ENCODE peak calls at places on chromosome 13, in four cellular contexts. One of them, this sample, is unnamed.

GRCh38 chr13:69903081-69903480 is 204.5 kb upstream of the ATXN8OS start:
- DNase-seq in mesothelial cell of epicardium: no peak
- DNase-seq in fibroblast of the aortic adventitia: no peak
- DNase-seq in ascending aorta: no peak
- DNase-seq in this sample: no peak

GRCh38 chr13:28185256-28185655 is 46.9 kb downstream of the PAN3 start:
- DNase-seq in mesothelial cell of epicardium: no peak
- DNase-seq in fibroblast of the aortic adventitia: peak
- DNase-seq in ascending aorta: no peak
- DNase-seq in this sample: no peak

GRCh38 chr13:77172650-77173049 is 145.7 kb upstream of the FBXL3 start:
- DNase-seq in mesothelial cell of epicardium: no peak
- DNase-seq in fibroblast of the aortic adventitia: no peak
- DNase-seq in ascending aorta: no peak
- DNase-seq in this sample: no peak

GRCh38 chr13:39484506-39485313 is 118.3 kb downstream of the LHFPL6 start:
- DNase-seq in mesothelial cell of epicardium: no peak
- DNase-seq in fibroblast of the aortic adventitia: peak
- DNase-seq in ascending aorta: no peak
- DNase-seq in this sample: no peak

GRCh38 chr13:101634142-101634541 is 181.7 kb downstream of the ITGBL1 start:
- DNase-seq in mesothelial cell of epicardium: no peak
- DNase-seq in fibroblast of the aortic adventitia: no peak
- DNase-seq in ascending aorta: no peak
- DNase-seq in this sample: no peak

GRCh38 chr13:38180100-38180499 is 169.6 kb upstream of the UFM1 start:
- DNase-seq in mesothelial cell of epicardium: no peak
- DNase-seq in fibroblast of the aortic adventitia: peak
- DNase-seq in ascending aorta: no peak
- DNase-seq in this sample: no peak

GRCh38 chr13:46386996-46387851 is at the start of gene RUBCNL:
- DNase-seq in mesothelial cell of epicardium: no peak
- DNase-seq in fibroblast of the aortic adventitia: no peak
- DNase-seq in ascending aorta: no peak
- DNase-seq in this sample: peak

GRCh38 chr13:40672310-40673060 is 6.0 kb upstream of the FOXO1 start:
- DNase-seq in mesothelial cell of epicardium: no peak
- DNase-seq in fibroblast of the aortic adventitia: peak
- DNase-seq in ascending aorta: no peak
- DNase-seq in this sample: no peak

GRCh38 chr13:103515410-103515809 is 449.2 kb upstream of the SLC10A2 start:
- DNase-seq in mesothelial cell of epicardium: no peak
- DNase-seq in fibroblast of the aortic adventitia: no peak
- DNase-seq in ascending aorta: no peak
- DNase-seq in this sample: no peak

GRCh38 chr13:35923347-35923746 is 207.8 kb downstream of the DCLK1 start:
- DNase-seq in mesothelial cell of epicardium: no peak
- DNase-seq in fibroblast of the aortic adventitia: peak
- DNase-seq in ascending aorta: no peak
- DNase-seq in this sample: no peak

GRCh38 chr13:33543089-33543459 is 257.5 kb upstream of the STARD13 start:
- DNase-seq in mesothelial cell of epicardium: no peak
- DNase-seq in fibroblast of the aortic adventitia: no peak
- DNase-seq in ascending aorta: no peak
- DNase-seq in this sample: no peak

GRCh38 chr13:23934481-23934880 is 37.2 kb upstream of the C1QTNF9B start:
- DNase-seq in mesothelial cell of epicardium: no peak
- DNase-seq in fibroblast of the aortic adventitia: peak
- DNase-seq in ascending aorta: no peak
- DNase-seq in this sample: no peak

GRCh38 chr13:49343731-49344130 is 96.0 kb downstream of the CDADC1 start:
- DNase-seq in mesothelial cell of epicardium: no peak
- DNase-seq in fibroblast of the aortic adventitia: no peak
- DNase-seq in ascending aorta: no peak
- DNase-seq in this sample: no peak

GRCh38 chr13:64206430-64207225 is 2791.0 kb upstream of the PCDH20 start:
- DNase-seq in mesothelial cell of epicardium: no peak
- DNase-seq in fibroblast of the aortic adventitia: no peak
- DNase-seq in ascending aorta: no peak
- DNase-seq in this sample: no peak

GRCh38 chr13:63124863-63125262 is 1709.2 kb upstream of the PCDH20 start:
- DNase-seq in mesothelial cell of epicardium: no peak
- DNase-seq in fibroblast of the aortic adventitia: peak
- DNase-seq in ascending aorta: no peak
- DNase-seq in this sample: no peak

GRCh38 chr13:77521194-77521593 is 14.3 kb upstream of the SCEL start:
- DNase-seq in mesothelial cell of epicardium: no peak
- DNase-seq in fibroblast of the aortic adventitia: peak
- DNase-seq in ascending aorta: no peak
- DNase-seq in this sample: no peak

GRCh38 chr13:40087021-40088002 is 431.9 kb downstream of the COG6 start:
- DNase-seq in mesothelial cell of epicardium: no peak
- DNase-seq in fibroblast of the aortic adventitia: no peak
- DNase-seq in ascending aorta: no peak
- DNase-seq in this sample: no peak

GRCh38 chr13:39023316-39023715 is 14.6 kb downstream of the PROSER1 start:
- DNase-seq in mesothelial cell of epicardium: no peak
- DNase-seq in fibroblast of the aortic adventitia: peak
- DNase-seq in ascending aorta: no peak
- DNase-seq in this sample: no peak

GRCh38 chr13:38635030-38635429 is 51.8 kb upstream of the FREM2 start:
- DNase-seq in mesothelial cell of epicardium: no peak
- DNase-seq in fibroblast of the aortic adventitia: no peak
- DNase-seq in ascending aorta: no peak
- DNase-seq in this sample: no peak

GRCh38 chr13:78603240-78603947 is at the start of gene POU4F1:
- DNase-seq in mesothelial cell of epicardium: no peak
- DNase-seq in fibroblast of the aortic adventitia: no peak
- DNase-seq in ascending aorta: no peak
- DNase-seq in this sample: peak

GRCh38 chr13:41941174-41941573 is 19.7 kb downstream of the VWA8 start:
- DNase-seq in mesothelial cell of epicardium: no peak
- DNase-seq in fibroblast of the aortic adventitia: no peak
- DNase-seq in ascending aorta: no peak
- DNase-seq in this sample: no peak

GRCh38 chr13:86906458-86906857 is 764.7 kb upstream of the SLITRK5 start:
- DNase-seq in mesothelial cell of epicardium: no peak
- DNase-seq in fibroblast of the aortic adventitia: no peak
- DNase-seq in ascending aorta: no peak
- DNase-seq in this sample: no peak

GRCh38 chr13:106318941-106319411 is 216.5 kb downstream of the EFNB2 start:
- DNase-seq in mesothelial cell of epicardium: no peak
- DNase-seq in fibroblast of the aortic adventitia: peak
- DNase-seq in ascending aorta: no peak
- DNase-seq in this sample: no peak

GRCh38 chr13:20869540-20869939 is 33.0 kb downstream of the XPO4 start:
- DNase-seq in mesothelial cell of epicardium: no peak
- DNase-seq in fibroblast of the aortic adventitia: peak
- DNase-seq in ascending aorta: no peak
- DNase-seq in this sample: no peak
- TF ChIP-seq CTCF in mesothelial cell of epicardium: no peak
- TF ChIP-seq CTCF in fibroblast of the aortic adventitia: peak
- TF ChIP-seq CTCF in ascending aorta: no peak
- TF ChIP-seq CTCF in this sample: peak

DNA sequence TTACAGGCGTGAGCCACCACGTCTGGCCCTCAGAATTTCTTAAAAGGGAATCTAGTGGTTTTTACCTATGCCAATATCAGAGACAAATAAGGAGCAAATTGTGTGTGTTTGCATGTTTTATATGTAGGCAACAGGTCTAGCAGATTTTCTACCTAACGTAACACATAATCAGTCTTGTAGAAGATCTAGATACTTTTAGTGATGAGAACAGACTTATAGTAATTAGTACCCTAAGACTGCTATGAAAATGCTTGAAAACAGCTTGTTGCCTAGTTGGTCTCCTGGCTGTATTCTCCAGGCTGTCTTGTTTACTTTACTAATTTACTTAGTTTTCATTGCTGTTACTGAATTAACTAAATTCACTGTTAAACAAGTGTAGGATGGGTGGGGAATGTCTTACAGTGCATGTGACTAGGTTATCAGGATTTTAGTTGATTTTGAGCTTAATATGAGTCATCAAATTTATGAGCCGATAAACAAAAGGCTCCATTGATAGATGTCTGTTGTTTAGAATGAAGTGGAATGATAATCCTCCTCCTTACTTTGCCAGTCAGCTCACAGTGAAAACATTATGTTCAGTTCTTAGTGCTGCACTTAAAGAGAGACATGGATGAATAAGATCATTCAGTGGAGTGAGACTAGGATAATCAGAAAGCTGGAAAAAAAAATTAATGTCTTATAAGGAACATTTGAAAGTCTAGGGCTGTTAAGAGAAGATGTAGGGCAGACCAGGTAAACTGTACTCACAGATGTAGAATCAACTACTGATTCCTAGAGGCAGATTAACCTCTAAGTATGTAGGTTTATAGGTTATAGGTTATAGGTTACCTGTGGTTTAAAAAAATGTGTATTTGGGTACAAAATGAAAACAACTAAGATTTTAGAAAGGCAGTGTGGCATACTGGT is 22.4 kb downstream of the GTF2F2 start:
- DNase-seq in mesothelial cell of epicardium: no peak
- DNase-seq in fibroblast of the aortic adventitia: no peak
- DNase-seq in ascending aorta: no peak
- DNase-seq in this sample: no peak
- TF ChIP-seq CTCF in mesothelial cell of epicardium: no peak
- TF ChIP-seq CTCF in fibroblast of the aortic adventitia: no peak
- TF ChIP-seq CTCF in ascending aorta: no peak
- TF ChIP-seq CTCF in this sample: no peak

DNA sequence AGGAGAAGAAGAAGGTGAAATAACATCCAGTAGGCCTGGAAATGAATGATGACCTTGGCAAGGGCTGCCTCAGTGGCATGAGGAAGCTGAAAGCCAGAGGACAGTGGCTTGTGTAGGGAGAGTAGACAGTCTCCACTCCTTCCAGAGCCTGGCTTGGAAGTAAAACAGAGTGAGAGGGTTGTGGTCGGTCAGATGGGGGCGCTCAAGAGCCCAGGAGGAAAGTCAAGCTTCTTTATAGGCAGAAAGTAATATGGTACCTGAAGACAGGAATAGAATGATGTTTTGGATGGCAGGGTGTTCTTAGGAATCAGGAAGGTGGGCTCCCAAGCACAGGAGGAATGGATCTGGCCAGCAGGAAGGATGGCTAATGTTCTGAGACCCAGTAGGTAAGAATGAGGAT is 75.1 kb upstream of the TSC22D1 start:
- DNase-seq in mesothelial cell of epicardium: no peak
- DNase-seq in fibroblast of the aortic adventitia: no peak
- DNase-seq in ascending aorta: no peak
- DNase-seq in this sample: no peak
- TF ChIP-seq CTCF in mesothelial cell of epicardium: no peak
- TF ChIP-seq CTCF in fibroblast of the aortic adventitia: no peak
- TF ChIP-seq CTCF in ascending aorta: no peak
- TF ChIP-seq CTCF in this sample: no peak

GRCh38 chr13:92355213-92355612 is 871.4 kb upstream of the GPC6 start:
- DNase-seq in mesothelial cell of epicardium: no peak
- DNase-seq in fibroblast of the aortic adventitia: peak
- DNase-seq in ascending aorta: no peak
- DNase-seq in this sample: no peak
- TF ChIP-seq CTCF in mesothelial cell of epicardium: no peak
- TF ChIP-seq CTCF in fibroblast of the aortic adventitia: peak
- TF ChIP-seq CTCF in ascending aorta: no peak
- TF ChIP-seq CTCF in this sample: peak

GRCh38 chr13:112931028-112931934 is 37.7 kb upstream of the MCF2L start:
- DNase-seq in mesothelial cell of epicardium: no peak
- DNase-seq in fibroblast of the aortic adventitia: peak
- DNase-seq in ascending aorta: no peak
- DNase-seq in this sample: no peak

GRCh38 chr13:112929778-112930055 is 39.3 kb upstream of the MCF2L start:
- DNase-seq in mesothelial cell of epicardium: no peak
- DNase-seq in fibroblast of the aortic adventitia: no peak
- DNase-seq in ascending aorta: no peak
- DNase-seq in this sample: no peak

GRCh38 chr13:112928020-112928931 is 40.7 kb upstream of the MCF2L start:
- DNase-seq in mesothelial cell of epicardium: no peak
- DNase-seq in fibroblast of the aortic adventitia: no peak
- DNase-seq in ascending aorta: no peak
- DNase-seq in this sample: no peak

GRCh38 chr13:112930192-112930591 is 38.8 kb upstream of the MCF2L start:
- DNase-seq in mesothelial cell of epicardium: no peak
- DNase-seq in fibroblast of the aortic adventitia: no peak
- DNase-seq in ascending aorta: no peak
- DNase-seq in this sample: no peak

GRCh38 chr13:112928958-112929777 is 39.8 kb upstream of the MCF2L start:
- DNase-seq in mesothelial cell of epicardium: no peak
- DNase-seq in fibroblast of the aortic adventitia: peak
- DNase-seq in ascending aorta: no peak
- DNase-seq in this sample: no peak
- TF ChIP-seq CTCF in mesothelial cell of epicardium: no peak
- TF ChIP-seq CTCF in fibroblast of the aortic adventitia: no peak
- TF ChIP-seq CTCF in ascending aorta: no peak
- TF ChIP-seq CTCF in this sample: no peak

DNA sequence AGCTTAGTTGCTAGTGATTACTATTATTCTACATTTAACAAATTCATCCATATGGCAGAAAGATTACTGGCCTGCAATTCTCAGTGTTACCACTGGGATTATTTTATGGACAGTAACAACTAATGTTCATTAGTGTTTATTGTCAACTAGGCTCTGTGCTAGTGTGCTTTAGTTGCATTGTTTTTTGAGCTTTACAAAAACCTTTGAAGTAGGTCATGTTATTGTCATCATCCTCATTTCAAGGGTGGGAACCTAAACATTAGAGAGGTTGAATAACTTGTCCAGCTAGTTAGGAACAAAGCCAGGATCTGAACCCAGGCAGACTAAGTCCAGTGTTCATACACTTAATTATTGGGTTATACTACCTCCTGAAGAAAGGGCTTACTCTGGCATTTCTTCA is 27.8 kb upstream of the TDRD3 start:
- DNase-seq in mesothelial cell of epicardium: no peak
- DNase-seq in fibroblast of the aortic adventitia: peak
- DNase-seq in ascending aorta: no peak
- DNase-seq in this sample: no peak
- TF ChIP-seq CTCF in mesothelial cell of epicardium: peak
- TF ChIP-seq CTCF in fibroblast of the aortic adventitia: peak
- TF ChIP-seq CTCF in ascending aorta: peak
- TF ChIP-seq CTCF in this sample: peak

GRCh38 chr13:59176775-59177174 is 987.0 kb downstream of the DIAPH3 start:
- DNase-seq in mesothelial cell of epicardium: no peak
- DNase-seq in fibroblast of the aortic adventitia: no peak
- DNase-seq in ascending aorta: no peak
- DNase-seq in this sample: no peak
- TF ChIP-seq CTCF in mesothelial cell of epicardium: peak
- TF ChIP-seq CTCF in fibroblast of the aortic adventitia: no peak
- TF ChIP-seq CTCF in ascending aorta: no peak
- TF ChIP-seq CTCF in this sample: no peak